ENCODE peak calls at places on chromosomes 4 and X, in seven cellular contexts. E is gastrocnemius medialis; G is CD4-positive, alpha-beta T cell; U is AG09309; W is breast epithelium; I is transverse colon; X is heart left ventricle. Z is an unnamed sample.

GRCh38 chrX:48793935-48794334 is 7.5 kb downstream of the GATA1 start:
- DNase-seq in G (no peak), W (no peak), I (no peak), X (no peak), U (no peak), E (no peak), Z (no peak)

GRCh38 chrX:103774070-103774642 is 2.5 kb upstream of the PLP1 start:
- DNase-seq in E (no peak), I (no peak), U (peak), G (no peak), X (no peak), W (no peak), Z (peak)

GRCh38 chrX:13658602-13659001 is 5.7 kb downstream of the TCEANC start:
- DNase-seq in E (no peak), X (no peak), W (no peak), I (no peak), U (no peak), G (no peak), Z (peak)

GRCh38 chr4:8525383-8526120 is 54.6 kb upstream of the GPR78 start:
- DNase-seq in G (no peak), U (no peak), I (no peak), X (no peak), W (no peak), E (no peak), Z (no peak)

GRCh38 chr4:141713771-141714445 is 77.5 kb downstream of the IL15 start:
- DNase-seq in X (no peak), W (no peak), I (no peak), G (no peak), E (no peak), U (peak), Z (peak)

GRCh38 chr4:53019485-53020382 is 157.6 kb downstream of the RASL11B start:
- DNase-seq in I (no peak), U (no peak), W (no peak), G (no peak), E (no peak), X (no peak), Z (peak)

GRCh38 chr4:48141048-48141447 is 7.0 kb upstream of the TXK start:
- DNase-seq in I (no peak), G (no peak), W (no peak), X (no peak), U (peak), E (no peak), Z (peak)

GRCh38 chrX:129655547-129656248 is 942 bp upstream of the APLN start:
- DNase-seq in E (no peak), U (no peak), G (no peak), W (peak), I (no peak), X (no peak), Z (no peak)

GRCh38 chr4:75634281-75634680 is 4.0 kb upstream of the CDKL2 start:
- DNase-seq in G (no peak), U (no peak), I (no peak), X (no peak), E (no peak), W (no peak), Z (no peak)

GRCh38 chrX:131217878-131218486 is 71.1 kb downstream of the IGSF1 start:
- DNase-seq in W (no peak), U (no peak), X (no peak), E (no peak), G (no peak), I (no peak), Z (no peak)

GRCh38 chr4:147334478-147334877 is 146.4 kb upstream of the EDNRA start:
- DNase-seq in E (no peak), U (no peak), W (no peak), G (no peak), X (no peak), I (no peak), Z (no peak)

GRCh38 chr4:187865914-187866313 is 129.7 kb upstream of the ZFP42 start:
- DNase-seq in E (no peak), I (no peak), X (no peak), G (no peak), U (no peak), W (no peak), Z (no peak)

GRCh38 chrX:72576161-72576896 is 3.7 kb upstream of the HDAC8 start:
- DNase-seq in U (peak), G (no peak), I (no peak), E (peak), X (no peak), W (no peak), Z (no peak)

GRCh38 chrX:30283456-30284200 is 25.6 kb downstream of the NR0B1 start:
- DNase-seq in E (no peak), U (peak), X (no peak), G (no peak), I (no peak), W (no peak), Z (peak)

GRCh38 chrX:17606211-17606610 is 131.1 kb upstream of the SCML1 start:
- DNase-seq in U (no peak), X (no peak), W (no peak), G (no peak), E (no peak), I (no peak), Z (no peak)

GRCh38 chrX:101931104-101931493 is 728 bp downstream of the ZMAT1 start:
- DNase-seq in U (no peak), X (no peak), I (no peak), G (no peak), W (no peak), E (no peak), Z (no peak)

GRCh38 chrX:134803551-134804183 is 145.4 kb upstream of the PLAC1 start:
- DNase-seq in U (no peak), G (no peak), W (no peak), E (no peak), I (no peak), X (no peak), Z (no peak)

GRCh38 chr4:105741548-105741947 is 33.0 kb downstream of the GSTCD start:
- DNase-seq in X (no peak), U (peak), W (no peak), G (no peak), I (no peak), E (no peak), Z (no peak)

GRCh38 chr4:8665406-8666360 is 73.1 kb downstream of the CPZ start:
- DNase-seq in G (no peak), X (no peak), W (no peak), I (no peak), E (no peak), U (no peak), Z (no peak)

GRCh38 chr4:164027805-164028204 is 533.3 kb downstream of the TMA16 start:
- DNase-seq in U (no peak), G (no peak), I (no peak), X (no peak), E (no peak), W (no peak), Z (no peak)

GRCh38 chrX:107273795-107274194 is 67.4 kb downstream of the DNAAF6 start:
- DNase-seq in G (no peak), X (no peak), I (no peak), E (no peak), U (no peak), W (no peak), Z (no peak)

GRCh38 chr4:128823025-128823661 is 13.6 kb downstream of the JADE1 start:
- DNase-seq in G (no peak), X (no peak), U (peak), I (no peak), E (no peak), W (no peak), Z (peak)

GRCh38 chr4:133585323-133585722 is 436.2 kb downstream of the PCDH10 start:
- DNase-seq in I (no peak), W (no peak), E (no peak), X (no peak), U (no peak), G (no peak), Z (no peak)

GRCh38 chr4:130812117-130812765 is 1716.3 kb downstream of the C4orf33 start:
- DNase-seq in X (no peak), E (no peak), W (no peak), U (no peak), I (no peak), G (no peak), Z (no peak)

GRCh38 chrX:49291615-49292337 is 11.7 kb upstream of the GAGE10 start:
- DNase-seq in X (no peak), E (peak), I (peak), G (peak), W (no peak), U (no peak), Z (peak)

GRCh38 chrX:13165266-13165665 is 120.8 kb upstream of the FAM9C start:
- DNase-seq in X (no peak), G (no peak), U (no peak), E (no peak), I (no peak), W (no peak), Z (no peak)

GRCh38 chr4:96642486-96642885 is 802.6 kb downstream of the PDHA2 start:
- DNase-seq in X (no peak), E (no peak), W (no peak), G (no peak), U (no peak), I (no peak), Z (no peak)

GRCh38 chr4:80201326-80202151 is 4.2 kb downstream of the PRDM8 start:
- DNase-seq in W (no peak), G (peak), U (no peak), E (peak), I (peak), X (peak), Z (peak)

GRCh38 chr4:80204433-80204832 is 7.1 kb downstream of the PRDM8 start:
- DNase-seq in X (no peak), I (no peak), U (no peak), G (no peak), W (no peak), E (no peak), Z (no peak)

GRCh38 chr4:80199947-80200346 is 2.6 kb downstream of the PRDM8 start:
- DNase-seq in W (no peak), E (no peak), X (no peak), U (no peak), G (no peak), I (no peak), Z (no peak)

GRCh38 chr4:80202784-80203553 is 5.7 kb downstream of the PRDM8 start:
- DNase-seq in I (peak), E (no peak), W (no peak), X (no peak), U (no peak), G (peak), Z (no peak)

GRCh38 chr4:80202190-80202711 is 4.9 kb downstream of the PRDM8 start:
- DNase-seq in E (peak), W (peak), G (peak), X (peak), I (peak), U (no peak), Z (peak)
- TF ChIP-seq CTCF in E (peak), W (peak), G (peak), X (peak), I (peak), U (peak), Z (peak)

DNA sequence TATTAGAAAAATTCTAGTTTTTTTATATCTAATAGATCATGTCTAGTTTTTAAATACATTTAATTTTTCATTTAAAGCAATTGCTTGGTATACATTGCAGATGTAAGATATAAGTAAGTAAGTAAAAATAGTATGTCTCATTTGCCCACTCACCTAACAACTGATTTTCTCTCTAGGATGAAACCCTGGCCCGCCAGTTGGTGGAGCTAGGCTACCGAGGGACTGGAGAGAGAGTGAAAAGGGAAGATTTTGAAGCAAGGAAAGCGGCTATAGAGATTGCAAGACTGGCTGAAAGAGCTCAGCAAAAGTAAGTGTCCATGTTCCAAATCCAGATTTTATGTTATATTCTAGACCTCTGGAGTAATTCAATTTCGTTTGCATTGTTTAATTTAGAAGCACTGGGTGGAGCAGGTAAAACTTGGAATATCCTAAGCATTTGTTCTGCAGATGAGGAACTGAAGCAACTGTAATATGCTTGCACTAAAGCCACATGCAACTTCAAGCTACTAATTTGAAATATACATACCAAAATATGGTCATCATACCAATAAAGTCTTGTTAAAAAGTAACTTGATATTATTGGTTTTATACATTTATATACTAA is 27.1 kb downstream of the CFAP299 start:
- DNase-seq in G (peak), I (peak), W (no peak), X (no peak), E (no peak), U (peak), Z (peak)
- TF ChIP-seq CTCF in G (peak), I (peak), W (no peak), X (peak), E (no peak), U (peak), Z (peak)

DNA sequence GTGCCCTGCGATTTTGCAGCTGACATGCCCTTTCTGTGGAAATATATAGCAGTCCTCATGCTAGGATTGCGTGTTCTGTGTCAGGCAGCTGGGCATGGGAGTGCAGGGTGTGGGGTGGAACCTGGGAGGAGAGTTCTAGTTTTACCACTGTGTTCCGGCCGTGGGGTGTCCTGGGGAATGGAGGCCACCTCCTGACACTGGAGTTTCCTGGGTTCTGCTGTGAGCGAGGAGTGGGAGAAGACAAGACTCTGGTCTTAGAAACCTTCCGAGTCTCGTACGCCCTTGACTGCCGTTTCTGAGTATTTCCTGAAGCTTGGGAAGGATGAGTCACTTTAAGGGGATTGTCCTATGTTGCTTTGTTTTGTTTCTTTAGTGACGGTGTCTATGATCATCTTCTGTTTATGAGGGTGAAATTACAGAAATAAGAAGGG is 19.0 kb downstream of the CD99 start:
- DNase-seq in G (no peak), W (no peak), U (no peak), I (peak), E (no peak), X (no peak), Z (peak)
- TF ChIP-seq CTCF in G (no peak), W (no peak), U (no peak), I (no peak), E (no peak), X (no peak), Z (no peak)

GRCh38 chr4:20838476-20838875 is 138.2 kb downstream of the PACRGL start:
- DNase-seq in W (no peak), X (no peak), I (no peak), G (no peak), E (no peak), U (no peak), Z (no peak)
- TF ChIP-seq CTCF in W (no peak), X (no peak), I (no peak), G (no peak), E (no peak), U (no peak), Z (no peak)

GRCh38 chr4:101187837-101188236 is 159.5 kb downstream of the PPP3CA start:
- DNase-seq in I (no peak), W (no peak), G (no peak), E (no peak), U (no peak), X (no peak), Z (no peak)
- TF ChIP-seq CTCF in I (peak), W (peak), G (no peak), E (peak), U (no peak), X (peak), Z (peak)

GRCh38 chr4:28378109-28378830 is 1517.6 kb downstream of the STIM2 start:
- DNase-seq in I (no peak), U (no peak), G (no peak), W (no peak), E (no peak), X (no peak), Z (no peak)
- TF ChIP-seq CTCF in I (no peak), U (peak), G (no peak), W (no peak), E (no peak), X (no peak), Z (peak)

DNA sequence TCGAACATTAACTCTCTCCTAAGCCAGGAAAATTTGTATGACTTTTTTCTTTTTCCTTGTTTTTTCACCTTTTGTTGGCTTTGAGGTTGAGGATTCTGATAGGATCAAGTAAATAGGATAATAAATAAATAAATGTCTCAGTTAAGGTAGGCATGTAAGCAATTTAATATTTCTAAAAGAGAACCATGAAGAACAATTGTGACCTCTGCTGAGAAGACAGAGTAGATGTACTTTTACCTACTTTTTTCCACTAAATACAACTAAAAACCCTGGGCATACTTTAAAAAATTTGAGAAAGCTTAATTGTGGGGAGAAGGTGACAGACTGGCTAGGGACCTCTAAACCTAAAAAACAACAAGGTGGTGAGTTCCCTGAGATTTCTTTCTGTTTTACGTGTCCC is 31.6 kb upstream of the CLNK start:
- DNase-seq in X (no peak), E (no peak), U (no peak), I (no peak), G (no peak), W (no peak), Z (no peak)
- TF ChIP-seq CTCF in X (no peak), E (no peak), U (no peak), I (no peak), G (no peak), W (no peak), Z (peak)

GRCh38 chrX:41718481-41719245 is 5.3 kb upstream of the GPR82 start:
- DNase-seq in I (no peak), X (no peak), G (no peak), E (no peak), U (no peak), W (no peak), Z (no peak)
- TF ChIP-seq CTCF in I (no peak), X (no peak), G (no peak), E (no peak), U (no peak), W (no peak), Z (no peak)

Z was measured in HFFc6.